ENCODE peak calls at places on chromosomes 12 and 14, in four cellular contexts. Z is tibial artery, I is MM.1S, G is AG10803. N is an unnamed sample.

GRCh38 chr12:52259850-52260249 is 14.6 kb upstream of the KRT86 start:
- DNase-seq in Z (no peak), I (no peak), G (no peak), N (no peak)

GRCh38 chr12:76220980-76221379 is 127.2 kb downstream of the BBS10 start:
- DNase-seq in Z (no peak), I (no peak), G (no peak), N (no peak)

GRCh38 chr12:27894309-27894708 is 78.2 kb downstream of the PTHLH start:
- DNase-seq in Z (no peak), I (no peak), G (no peak), N (no peak)

GRCh38 chr12:124565071-124565491 is 2.3 kb downstream of the NCOR2 start:
- DNase-seq in Z (no peak), I (no peak), G (no peak), N (peak)

GRCh38 chr14:93926209-93926872 is 803 bp upstream of the FAM181A start:
- DNase-seq in Z (no peak), I (no peak), G (no peak), N (no peak)

GRCh38 chr14:50082308-50082742 is 34.0 kb downstream of the VCPKMT start:
- DNase-seq in Z (no peak), I (no peak), G (no peak), N (no peak)

GRCh38 chr14:104638927-104639450 is 34.4 kb upstream of the TMEM179 start:
- DNase-seq in Z (no peak), I (no peak), G (no peak), N (no peak)

GRCh38 chr12:130160711-130161231 is 1.5 kb upstream of the FZD10 start:
- DNase-seq in Z (no peak), I (no peak), G (no peak), N (no peak)

GRCh38 chr14:50106178-50106577 is 10.2 kb downstream of the VCPKMT start:
- DNase-seq in Z (no peak), I (no peak), G (no peak), N (no peak)

GRCh38 chr14:69346710-69347109 is 51.4 kb downstream of the ERH start:
- DNase-seq in Z (no peak), I (no peak), G (no peak), N (no peak)

GRCh38 chr12:5114436-5114835 is 70.8 kb downstream of the KCNA5 start:
- DNase-seq in Z (no peak), I (no peak), G (no peak), N (no peak)

GRCh38 chr12:24795699-24796385 is 153.1 kb downstream of the BCAT1 start:
- DNase-seq in Z (no peak), I (peak), G (no peak), N (no peak)

GRCh38 chr12:16012086-16012485 is 101.0 kb downstream of the DERA start:
- DNase-seq in Z (peak), I (peak), G (peak), N (peak)

DNA sequence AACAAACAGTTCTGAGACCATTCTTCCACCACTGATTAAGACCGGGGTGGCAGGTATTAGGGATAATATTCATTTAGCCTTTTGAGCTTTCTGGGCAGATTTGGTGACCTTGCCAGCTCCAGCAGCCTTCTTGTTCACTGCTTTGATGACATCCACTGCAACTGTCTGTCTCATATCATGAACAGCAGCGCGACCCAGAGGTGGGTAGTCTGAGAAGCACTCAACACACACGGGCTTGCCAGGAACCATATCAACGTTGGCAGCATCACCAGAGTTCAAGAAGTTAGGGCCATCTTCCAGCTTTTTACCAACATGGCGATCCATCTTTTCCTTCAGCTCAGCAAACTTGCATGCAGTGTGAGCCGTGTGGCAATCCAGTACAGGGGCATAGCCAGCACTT is 16.9 kb downstream of the AEBP2 start:
- DNase-seq in Z (no peak), I (no peak), G (no peak), N (no peak)
- TF ChIP-seq CTCF in Z (no peak), I (no peak), G (no peak), N (no peak)

GRCh38 chr12:87661770-87662402 is 367.3 kb downstream of the C12orf50 start:
- DNase-seq in Z (no peak), I (peak), G (no peak), N (no peak)
- H3K4me3 ChIP-seq in Z (no peak), I (no peak), G (peak), N (peak)

GRCh38 chr14:56488306-56488705 is 91.3 kb upstream of the TMEM260 start:
- DNase-seq in Z (no peak), I (no peak), G (no peak), N (no peak)

GRCh38 chr14:56487761-56488160 is 91.8 kb upstream of the TMEM260 start:
- DNase-seq in Z (no peak), I (no peak), G (peak), N (peak)

GRCh38 chr14:56487090-56487667 is 92.4 kb upstream of the TMEM260 start:
- DNase-seq in Z (no peak), I (no peak), G (peak), N (peak)

DNA sequence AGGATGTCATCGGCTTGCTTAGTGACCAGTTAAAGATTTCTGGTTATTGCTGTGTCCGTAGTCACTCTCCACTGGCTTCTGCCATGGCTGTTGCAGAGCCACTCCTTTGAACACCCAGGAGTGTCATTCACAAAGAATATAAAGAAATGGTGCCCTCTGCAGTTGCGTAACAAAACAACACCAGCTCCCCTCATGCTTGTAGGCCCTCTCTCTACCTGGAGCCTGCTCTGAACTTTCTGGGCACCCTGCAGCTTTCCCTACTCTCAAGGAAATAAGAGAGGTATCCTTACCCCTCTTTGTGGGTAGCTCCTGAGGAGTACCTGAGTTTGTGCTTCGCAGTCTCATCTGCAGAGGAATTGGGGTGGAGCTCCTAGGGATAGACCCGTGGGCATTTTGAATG is 97.3 kb upstream of the TMEM260 start:
- DNase-seq in Z (no peak), I (no peak), G (no peak), N (peak)
- TF ChIP-seq CTCF in Z (no peak), I (peak), G (no peak), N (peak)

DNA sequence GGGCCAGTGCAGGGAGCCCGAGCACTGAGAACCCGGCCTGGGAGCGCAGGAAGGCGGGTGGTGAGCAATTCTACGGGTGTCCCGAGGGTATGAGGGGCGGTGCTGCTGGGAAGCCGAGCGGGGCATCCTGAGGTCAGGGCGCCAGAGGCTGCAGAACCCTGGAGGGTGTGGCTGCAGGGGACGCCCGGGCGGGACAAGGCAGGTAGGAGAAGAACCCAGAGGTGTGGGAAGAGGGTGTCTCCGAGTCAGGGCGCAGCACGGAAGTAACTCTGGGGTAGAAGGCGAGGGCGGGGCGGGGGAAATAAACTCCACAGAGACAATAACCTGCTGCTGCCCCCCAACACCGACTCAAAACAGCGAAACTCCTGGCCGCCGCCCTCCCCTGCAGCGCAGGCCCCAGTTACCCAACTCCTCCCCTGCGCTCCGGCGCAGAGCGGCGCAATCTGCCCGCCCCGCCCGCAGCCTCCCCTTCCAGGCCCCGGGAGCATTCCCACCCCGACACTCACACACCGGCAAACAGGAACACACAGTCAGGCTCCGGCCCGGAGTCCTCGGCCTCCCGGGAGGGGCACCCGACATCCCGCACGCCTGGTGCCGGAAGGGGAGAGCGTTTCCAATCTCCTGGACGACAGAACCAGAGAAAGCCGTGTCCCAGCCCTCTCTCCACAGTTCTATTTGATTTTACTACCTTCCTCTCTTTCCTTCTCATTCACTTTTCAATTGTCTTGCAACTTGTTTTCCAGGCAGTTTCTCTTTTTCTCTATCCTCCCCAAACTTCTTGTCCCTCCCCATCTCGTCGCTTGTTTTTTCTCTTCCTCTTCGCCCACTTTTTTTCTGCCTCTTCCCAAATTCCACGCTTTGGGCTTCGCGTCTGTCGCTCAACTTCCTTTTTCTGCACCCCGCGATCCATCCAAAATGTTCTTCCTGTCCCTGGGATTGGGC is 2.4 kb downstream of the HRK start:
- DNase-seq in Z (no peak), I (no peak), G (no peak), N (no peak)
- H3K4me3 ChIP-seq in Z (peak), I (peak), G (peak), N (no peak)

GRCh38 chr14:100376751-100377171 is 53.6 kb downstream of the SLC25A47 start:
- DNase-seq in Z (no peak), I (no peak), G (peak), N (peak)
- TF ChIP-seq CTCF in Z (no peak), I (no peak), G (peak), N (peak)